ENCODE peak calls at places on chromosomes 11 and 22, in five cellular contexts. S is adrenal gland, H is mesendoderm, M is SJSA1, X is dorsolateral prefrontal cortex. Z is an unnamed sample.

GRCh38 chr11:2409701-2410468 is 9.3 kb downstream of the TSSC4 start:
- DNase-seq in S (no peak), H (no peak), M (no peak), X (no peak), Z (no peak)

GRCh38 chr11:81070948-81071347 is 1630.1 kb upstream of the TENM4 start:
- DNase-seq in S (no peak), H (no peak), M (no peak), X (no peak), Z (no peak)

GRCh38 chr22:27115410-27115809 is 458.0 kb downstream of the MIAT start:
- DNase-seq in S (no peak), H (no peak), M (no peak), X (no peak), Z (no peak)

GRCh38 chr22:40605676-40606250 is 30.8 kb downstream of the MRTFA start:
- DNase-seq in S (no peak), H (no peak), M (no peak), X (no peak), Z (no peak)

GRCh38 chr11:105052487-105052886 is 7.4 kb upstream of the CARD16 start:
- DNase-seq in S (no peak), H (no peak), M (no peak), X (no peak), Z (no peak)

GRCh38 chr11:62256281-62256680 is 13.7 kb upstream of the SCGB2A2 start:
- DNase-seq in S (no peak), H (no peak), M (no peak), X (no peak), Z (no peak)

GRCh38 chr11:68324241-68324640 is 11.8 kb downstream of the LRP5 start:
- DNase-seq in S (no peak), H (no peak), M (no peak), X (no peak), Z (no peak)

GRCh38 chr22:17095538-17095937 is 10.7 kb downstream of the IL17RA start:
- DNase-seq in S (no peak), H (no peak), M (no peak), X (no peak), Z (no peak)

GRCh38 chr11:112343368-112344039 is 82.8 kb upstream of the PLET1 start:
- DNase-seq in S (no peak), H (no peak), M (no peak), X (no peak), Z (no peak)

GRCh38 chr11:33912405-33913361 is 20.8 kb upstream of the LMO2 start:
- DNase-seq in S (no peak), H (peak), M (no peak), X (no peak), Z (no peak)

GRCh38 chr11:75668508-75669297 is at the start of gene MAP6:
- DNase-seq in S (no peak), H (peak), M (no peak), X (peak), Z (peak)

GRCh38 chr11:33734441-33735165 is 1.6 kb downstream of the CD59 start:
- DNase-seq in S (peak), H (no peak), M (no peak), X (no peak), Z (peak)

GRCh38 chr11:61776561-61777075 is 15.8 kb downstream of the TMEM258 start:
- DNase-seq in S (peak), H (peak), M (peak), X (peak), Z (peak)

GRCh38 chr22:31753005-31753633 is 700 bp upstream of the DEPDC5 start:
- DNase-seq in S (peak), H (peak), M (peak), X (no peak), Z (peak)

GRCh38 chr22:36860821-36861659 is at the start of gene NCF4:
- DNase-seq in S (peak), H (no peak), M (no peak), X (no peak), Z (peak)

GRCh38 chr11:69297225-69297925 is 3.4 kb downstream of the MYEOV start:
- DNase-seq in S (peak), H (peak), M (peak), X (no peak), Z (peak)

GRCh38 chr11:59550842-59551650 is 39.7 kb downstream of the OR4D9 start:
- DNase-seq in S (peak), H (peak), M (peak), X (no peak), Z (peak)

GRCh38 chr11:26782220-26782619 is 60.4 kb upstream of the SLC5A12 start:
- DNase-seq in S (no peak), H (no peak), M (no peak), X (no peak), Z (no peak)

GRCh38 chr11:5992604-5993251 is 5.9 kb upstream of the OR52L1 start:
- DNase-seq in S (no peak), H (peak), M (no peak), X (no peak), Z (no peak)

GRCh38 chr11:911031-911889 is 650 bp upstream of the CHID1 start:
- DNase-seq in S (peak), H (peak), M (peak), X (no peak), Z (peak)

GRCh38 chr11:47756208-47756607 is 10.9 kb downstream of the FNBP4 start:
- DNase-seq in S (no peak), H (no peak), M (no peak), X (no peak), Z (no peak)

GRCh38 chr11:19628018-19628417 is 84.6 kb upstream of the NAV2 start:
- DNase-seq in S (peak), H (no peak), M (no peak), X (no peak), Z (no peak)

GRCh38 chr11:63132985-63133775 is 10.8 kb downstream of the SLC22A24 start:
- DNase-seq in S (no peak), H (no peak), M (no peak), X (no peak), Z (no peak)

GRCh38 chr11:35515224-35515623 is 10.2 kb downstream of the PAMR1 start:
- DNase-seq in S (no peak), H (no peak), M (no peak), X (no peak), Z (no peak)

GRCh38 chr11:30377347-30377746 is 54.4 kb downstream of the ARL14EP start:
- DNase-seq in S (no peak), H (no peak), M (no peak), X (no peak), Z (no peak)

GRCh38 chr11:26896716-26897115 is 97.2 kb upstream of the FIBIN start:
- DNase-seq in S (no peak), H (no peak), M (no peak), X (no peak), Z (no peak)

GRCh38 chr11:69057801-69058200 is 9.1 kb downstream of the TPCN2 start:
- DNase-seq in S (no peak), H (no peak), M (no peak), X (no peak), Z (no peak)

GRCh38 chr22:36381513-36382079 is 6.2 kb downstream of the MYH9 start:
- DNase-seq in S (no peak), H (no peak), M (no peak), X (no peak), Z (no peak)

GRCh38 chr22:47351836-47352579 is 589.6 kb downstream of the TBC1D22A start:
- DNase-seq in S (no peak), H (no peak), M (peak), X (no peak), Z (no peak)

GRCh38 chr11:100681064-100681502 is 6.0 kb upstream of the ARHGAP42 start:
- DNase-seq in S (peak), H (peak), M (peak), X (no peak), Z (peak)

GRCh38 chr11:112961751-112962747 is 829 bp downstream of the NCAM1 start:
- DNase-seq in S (peak), H (peak), M (peak), X (peak), Z (peak)

GRCh38 chr11:92770981-92771380 is 198.5 kb upstream of the MTNR1B start:
- DNase-seq in S (no peak), H (no peak), M (no peak), X (no peak), Z (no peak)

GRCh38 chr11:73972620-73973449 is 9.8 kb downstream of the UCP2 start:
- DNase-seq in S (no peak), H (no peak), M (no peak), X (no peak), Z (no peak)

GRCh38 chr22:38309614-38310517 is 7.4 kb downstream of the CSNK1E start:
- DNase-seq in S (no peak), H (no peak), M (no peak), X (no peak), Z (no peak)
- H3K27ac ChIP-seq in S (peak), H (no peak), M (peak), X (peak), Z (peak)

DNA sequence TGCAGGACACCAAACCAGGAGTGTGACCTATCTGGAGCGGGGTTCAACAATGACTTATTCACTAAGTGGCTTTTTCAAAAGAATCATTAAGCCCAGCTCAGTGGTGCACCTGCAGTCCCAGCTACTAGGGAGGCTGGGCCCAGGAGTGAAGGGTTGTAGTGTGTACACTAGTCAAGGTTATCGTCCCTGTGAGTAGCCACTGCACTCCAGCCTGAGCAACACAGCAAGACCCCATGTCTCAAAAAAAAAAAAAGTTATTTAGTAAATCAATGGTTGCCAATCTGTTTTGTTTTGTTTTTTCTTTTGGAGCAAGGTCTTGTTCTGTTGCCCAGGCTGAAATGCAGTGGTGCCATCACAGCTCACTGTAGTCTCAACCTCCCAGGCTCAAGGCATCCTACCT is 7.9 kb downstream of the RHOG start:
- DNase-seq in S (no peak), H (no peak), M (no peak), X (no peak), Z (no peak)
- H3K27ac ChIP-seq in S (peak), H (no peak), M (no peak), X (peak), Z (no peak)

GRCh38 chr11:12071574-12071973 is 38.8 kb upstream of the MICAL2 start:
- DNase-seq in S (no peak), H (no peak), M (no peak), X (no peak), Z (no peak)
- H3K27ac ChIP-seq in S (no peak), H (no peak), M (no peak), X (no peak), Z (no peak)

GRCh38 chr22:39349967-39350802 is at the start of gene SYNGR1:
- DNase-seq in S (no peak), H (no peak), M (no peak), X (no peak), Z (no peak)
- H3K27ac ChIP-seq in S (peak), H (peak), M (peak), X (peak), Z (no peak)

GRCh38 chr22:50272103-50272782 is 2.1 kb upstream of the MAPK11 start:
- DNase-seq in S (no peak), H (peak), M (no peak), X (no peak), Z (no peak)

GRCh38 chr22:50271011-50271394 is 823 bp upstream of the MAPK11 start:
- DNase-seq in S (no peak), H (no peak), M (no peak), X (no peak), Z (no peak)

GRCh38 chr22:50269573-50270301 is 443 bp downstream of the MAPK11 start:
- DNase-seq in S (no peak), H (no peak), M (no peak), X (no peak), Z (no peak)

GRCh38 chr22:50270302-50271010 is at the start of gene MAPK11:
- DNase-seq in S (peak), H (peak), M (peak), X (no peak), Z (peak)

DNA sequence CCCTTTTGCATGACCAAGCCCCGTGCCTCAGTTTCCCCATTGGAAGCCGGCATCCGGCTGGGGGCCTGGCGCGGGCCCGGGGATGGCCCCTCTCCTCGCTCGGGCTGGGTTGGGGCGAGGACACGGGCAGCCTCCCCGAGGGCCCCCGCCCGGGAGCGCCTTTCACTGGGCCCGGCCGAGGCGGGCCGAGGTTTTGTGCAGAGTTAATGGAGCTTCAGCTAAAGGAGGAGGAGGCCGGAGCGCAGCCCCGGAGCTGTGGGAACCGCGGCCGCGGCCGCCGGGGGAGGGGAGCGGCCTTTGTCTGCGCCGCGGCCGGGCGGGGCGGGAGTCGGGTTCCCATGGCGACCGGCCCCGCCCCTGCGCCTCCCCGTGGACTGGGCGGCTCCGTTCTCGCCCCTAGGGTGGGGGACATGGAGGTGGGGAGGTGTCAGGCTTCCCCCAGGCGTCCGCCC is 1.4 kb upstream of the MAPK11 start:
- DNase-seq in S (no peak), H (peak), M (peak), X (no peak), Z (peak)
- H3K27ac ChIP-seq in S (no peak), H (no peak), M (no peak), X (peak), Z (no peak)

DNA sequence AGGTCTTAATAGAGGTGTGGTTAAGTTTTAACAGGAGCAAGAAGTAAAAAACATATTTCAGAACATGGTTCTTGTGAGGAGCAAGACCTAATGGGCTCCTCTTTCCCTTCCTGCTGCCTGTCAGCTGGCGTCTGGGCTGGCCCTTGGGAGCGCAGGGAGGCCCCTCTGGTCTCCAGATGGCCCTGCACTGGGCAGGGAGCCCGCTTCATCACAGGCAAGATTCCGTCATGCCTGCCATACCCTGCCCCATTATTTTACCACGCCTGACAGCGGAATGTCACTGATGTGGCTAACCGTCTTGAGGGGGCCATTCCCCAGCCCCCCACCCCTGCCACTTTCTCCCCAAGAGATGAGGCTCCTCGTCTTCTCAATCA is 17.3 kb upstream of the EFCAB6 start:
- DNase-seq in S (no peak), H (no peak), M (no peak), X (no peak), Z (no peak)
- H3K27ac ChIP-seq in S (peak), H (no peak), M (no peak), X (peak), Z (no peak)

GRCh38 chr11:46692450-46692849 is 8.0 kb downstream of the ARHGAP1 start:
- DNase-seq in S (no peak), H (no peak), M (no peak), X (no peak), Z (no peak)

GRCh38 chr11:46694095-46694494 is 6.3 kb downstream of the ARHGAP1 start:
- DNase-seq in S (no peak), H (no peak), M (no peak), X (no peak), Z (no peak)

GRCh38 chr11:46695345-46696211 is 4.8 kb downstream of the ARHGAP1 start:
- DNase-seq in S (no peak), H (no peak), M (no peak), X (no peak), Z (no peak)

GRCh38 chr11:46694607-46695006 is 5.8 kb downstream of the ARHGAP1 start:
- DNase-seq in S (no peak), H (no peak), M (no peak), X (no peak), Z (no peak)

GRCh38 chr11:46693597-46694012 is 6.8 kb downstream of the ARHGAP1 start:
- DNase-seq in S (peak), H (no peak), M (no peak), X (no peak), Z (no peak)
- H3K27ac ChIP-seq in S (peak), H (no peak), M (no peak), X (peak), Z (no peak)

GRCh38 chr11:119509969-119510401 is 87.0 kb upstream of the THY1 start:
- DNase-seq in S (peak), H (no peak), M (no peak), X (no peak), Z (peak)

GRCh38 chr11:119506436-119506835 is 83.5 kb upstream of the THY1 start:
- DNase-seq in S (no peak), H (no peak), M (no peak), X (no peak), Z (no peak)

GRCh38 chr11:119512373-119512772 is 89.4 kb upstream of the THY1 start:
- DNase-seq in S (no peak), H (no peak), M (no peak), X (no peak), Z (no peak)

GRCh38 chr11:119511601-119512000 is 88.6 kb upstream of the THY1 start:
- DNase-seq in S (no peak), H (no peak), M (no peak), X (no peak), Z (no peak)

GRCh38 chr11:119509277-119509841 is 86.4 kb upstream of the THY1 start:
- DNase-seq in S (no peak), H (no peak), M (no peak), X (no peak), Z (no peak)
- H3K27ac ChIP-seq in S (peak), H (no peak), M (no peak), X (no peak), Z (no peak)

DNA sequence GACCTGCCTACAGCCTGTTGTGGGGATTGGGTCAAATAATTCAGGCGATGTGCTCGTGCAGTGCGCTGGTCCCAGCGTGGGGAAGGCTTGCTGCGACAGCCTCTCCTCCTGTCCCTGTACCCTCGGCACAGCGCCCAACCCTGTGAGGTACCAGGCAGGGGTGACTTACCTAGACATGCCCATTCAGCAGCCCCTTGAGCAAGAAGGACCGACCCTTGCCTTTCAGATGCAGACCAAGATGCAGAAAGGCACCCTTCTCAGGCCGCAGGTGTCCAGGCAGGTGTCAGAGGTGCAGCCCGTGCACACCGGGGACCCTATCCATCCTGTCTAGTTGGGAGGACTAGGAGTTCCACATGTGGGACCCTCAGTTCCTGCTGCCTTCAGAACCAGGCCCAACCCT is 102.7 kb downstream of the BCR start:
- DNase-seq in S (no peak), H (no peak), M (no peak), X (no peak), Z (no peak)
- H3K27ac ChIP-seq in S (no peak), H (no peak), M (peak), X (peak), Z (no peak)